ENCODE peak calls at places on chromosomes 2 and 18, in six cellular contexts. Y is body of pancreas; G is H9; S is ascending aorta; U is CD8-positive, alpha-beta T cell; H is activated B cell treated with CpG ODN at 0.5 μM for 24 hours. N is an unnamed sample.

GRCh38 chr2:62467475-62468321 is 38.3 kb downstream of the TMEM17 start:
- DNase-seq in U (no peak), G (no peak), Y (no peak), S (no peak), H (no peak), N (no peak)

GRCh38 chr18:36493349-36494281 is 196.1 kb downstream of the FHOD3 start:
- DNase-seq in G (peak), H (no peak), Y (peak), U (no peak), S (no peak), N (no peak)

GRCh38 chr2:40282428-40282827 is 169.5 kb downstream of the SLC8A1 start:
- DNase-seq in G (no peak), Y (no peak), U (no peak), S (no peak), H (no peak), N (no peak)

GRCh38 chr2:62826141-62826540 is 120.6 kb downstream of the EHBP1 start:
- DNase-seq in U (no peak), H (no peak), Y (no peak), G (no peak), S (no peak), N (no peak)

GRCh38 chr2:55618649-55619055 is 1.2 kb upstream of the PPP4R3B start:
- DNase-seq in U (peak), G (peak), H (peak), S (no peak), Y (peak), N (peak)

GRCh38 chr2:156800781-156801366 is 364.7 kb downstream of the GPD2 start:
- DNase-seq in H (no peak), U (no peak), S (no peak), Y (no peak), G (no peak), N (no peak)

GRCh38 chr2:38750011-38750792 is 959 bp downstream of the SRSF7 start:
- DNase-seq in Y (peak), H (peak), U (peak), S (no peak), G (no peak), N (no peak)

GRCh38 chr2:227513113-227513512 is 41.2 kb downstream of the AGFG1 start:
- DNase-seq in G (no peak), U (no peak), H (no peak), S (no peak), Y (no peak), N (no peak)

GRCh38 chr2:146077156-146077555 is 1557.2 kb upstream of the ZEB2 start:
- DNase-seq in S (no peak), Y (no peak), H (no peak), U (no peak), G (no peak), N (no peak)

GRCh38 chr2:6754412-6754811 is 111.3 kb downstream of the CMPK2 start:
- DNase-seq in S (no peak), Y (no peak), H (no peak), U (no peak), G (no peak), N (no peak)

GRCh38 chr2:6760132-6760531 is 105.6 kb downstream of the CMPK2 start:
- DNase-seq in U (no peak), H (no peak), Y (no peak), S (no peak), G (no peak), N (no peak)

GRCh38 chr2:6759689-6760088 is 106.0 kb downstream of the CMPK2 start:
- DNase-seq in U (no peak), Y (no peak), S (no peak), H (no peak), G (no peak), N (no peak)

DNA sequence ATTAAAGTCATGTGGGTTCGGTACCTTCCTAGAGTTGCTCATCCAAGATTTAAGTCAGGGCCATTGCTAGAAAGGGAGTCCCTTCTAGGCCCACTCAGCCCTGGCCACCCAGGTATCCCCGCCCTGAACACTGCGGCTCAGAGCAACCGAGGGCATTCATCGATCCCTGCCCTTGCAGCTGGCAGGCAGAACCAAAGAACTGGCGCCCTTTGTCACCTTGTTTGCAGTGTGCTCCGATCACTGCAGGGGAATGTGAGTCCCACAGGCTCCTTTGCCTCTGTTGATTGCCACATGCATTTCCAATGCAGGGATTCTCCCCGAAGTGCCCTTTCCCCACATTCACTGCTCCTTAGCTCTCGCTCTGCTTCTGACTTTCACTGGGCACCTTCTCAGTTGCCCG is 108.5 kb downstream of the CMPK2 start:
- DNase-seq in G (no peak), S (no peak), H (no peak), Y (no peak), U (no peak), N (no peak)
- TF ChIP-seq CTCF in G (no peak), S (no peak), H (no peak), Y (no peak), U (no peak), N (no peak)

GRCh38 chr2:30979822-30980245 is 158.4 kb downstream of the GALNT14 start:
- DNase-seq in H (no peak), Y (no peak), G (no peak), U (no peak), S (peak), N (no peak)
- TF ChIP-seq CTCF in H (no peak), Y (no peak), G (peak), U (no peak), S (no peak), N (peak)

GRCh38 chr2:200888719-200889625 is at the start of the genes NIF3L1 and PPIL3:
- DNase-seq in G (peak), U (peak), H (peak), S (peak), Y (peak), N (peak)
- TF ChIP-seq CTCF in G (no peak), U (no peak), H (no peak), S (no peak), Y (no peak), N (no peak)

DNA sequence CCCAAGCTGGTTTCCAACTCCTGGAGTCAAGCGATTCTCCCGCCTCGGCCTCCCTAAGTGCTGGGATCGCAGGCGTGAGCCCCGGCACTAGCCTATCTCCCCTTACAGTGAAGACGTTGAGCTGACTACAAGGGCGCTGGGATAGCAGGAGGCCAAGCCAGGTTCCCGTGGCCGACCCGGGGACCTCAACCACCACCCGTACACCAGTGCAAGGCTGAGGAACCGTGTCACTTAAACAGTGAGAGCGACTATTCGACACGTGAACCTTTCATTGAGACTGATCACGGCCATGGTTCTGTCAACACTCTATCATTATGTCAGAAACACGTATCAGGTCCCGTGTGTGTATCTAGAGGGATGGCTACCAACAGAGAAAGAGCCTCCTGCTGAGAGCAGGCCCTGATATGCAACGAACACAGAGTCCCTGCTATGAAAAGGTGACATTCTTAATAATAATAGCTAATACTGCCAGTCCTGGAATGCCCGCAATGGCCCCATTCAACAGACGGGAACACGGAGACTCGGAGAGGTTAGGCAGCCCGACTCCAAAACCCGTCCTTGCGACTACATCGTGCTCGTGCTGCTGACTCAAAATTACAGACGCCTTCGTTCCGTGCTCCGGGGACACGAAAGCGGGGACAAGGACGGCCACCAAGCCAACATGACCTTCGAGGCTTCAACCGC is 851 bp downstream of the AFG3L2 start:
- DNase-seq in S (no peak), G (no peak), U (no peak), Y (peak), H (no peak), N (no peak)
- TF ChIP-seq CTCF in S (no peak), G (no peak), U (no peak), Y (no peak), H (no peak), N (no peak)

DNA sequence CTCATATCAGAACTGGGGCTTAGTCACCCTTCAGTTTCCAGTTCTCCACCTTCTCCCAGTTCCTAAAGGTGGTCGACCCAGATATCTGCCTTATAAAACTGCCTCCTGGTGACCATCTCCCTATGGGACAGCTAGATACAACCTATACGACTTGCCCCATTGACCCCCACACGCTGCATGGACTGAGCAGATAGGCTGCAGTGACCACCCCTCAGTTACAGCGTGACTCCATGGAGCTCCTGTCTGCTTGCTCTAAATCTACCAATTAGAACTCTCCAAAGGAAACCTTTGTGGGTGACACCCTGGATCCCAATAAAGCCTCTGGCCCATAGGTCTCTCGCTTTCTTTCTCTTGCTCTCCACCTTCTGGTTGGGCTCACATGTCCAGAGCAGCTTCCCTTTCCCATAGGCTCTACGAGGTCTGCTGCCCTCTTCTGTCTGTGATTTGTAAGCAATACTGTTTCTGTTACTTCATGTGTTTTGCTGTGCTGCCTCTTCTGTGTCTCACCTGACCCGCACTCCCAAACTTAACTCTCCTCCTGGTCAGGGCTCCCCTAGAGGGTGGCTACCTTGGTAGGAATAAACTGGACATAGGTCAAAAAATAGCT is 971.3 kb upstream of the FAM98A start:
- DNase-seq in U (no peak), G (peak), S (no peak), Y (peak), H (no peak), N (no peak)
- TF ChIP-seq CTCF in U (no peak), G (peak), S (no peak), Y (peak), H (no peak), N (peak)

DNA sequence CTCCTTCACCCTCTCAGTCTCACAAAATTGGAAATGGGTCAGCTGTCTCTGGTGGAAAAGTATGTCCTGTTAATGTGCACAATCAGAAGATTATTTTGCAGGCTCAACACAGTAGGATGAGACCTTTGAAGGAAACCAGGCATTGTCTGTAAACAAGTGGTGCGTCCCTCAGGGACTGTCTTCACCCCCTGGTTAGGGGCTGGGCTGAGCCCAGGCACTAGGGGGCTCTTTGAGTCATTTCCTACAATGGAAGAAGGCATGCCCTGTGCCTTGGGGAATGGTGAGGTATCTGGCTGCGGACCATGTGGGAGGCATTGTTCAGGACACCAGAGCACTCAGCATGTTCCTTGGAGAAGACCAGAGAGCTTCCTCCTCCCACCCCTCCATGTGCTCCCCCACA is 26.8 kb downstream of the PKDCC start:
- DNase-seq in U (no peak), S (no peak), G (peak), H (no peak), Y (no peak), N (no peak)
- TF ChIP-seq CTCF in U (no peak), S (no peak), G (peak), H (no peak), Y (no peak), N (no peak)